ENCODE peak calls at places on chromosomes 3 and 15, in eight cellular contexts. L is PC-3; V is activated T-cell treated with anti-CD3 and anti-CD28 coated beads, Interleukin-2, amount 50 U/mL, for 1 hour; W is EL; J is NCI-H524 treated with DMSO at 0.1 percent for 48 hours; M is stimulated activated CD4-positive, alpha-beta T cell treated with anti-CD3 and anti-CD28 coated beads, Interleukin-12 subunit alpha, Interleukin-12 subunit beta, amount 100 ng/mL, for 48 hours; Y is CD8-positive, alpha-beta T cell; Q is heart left ventricle. X is an unnamed sample.

GRCh38 chr3:64716110-64716509 is 28.3 kb upstream of the ADAMTS9 start:
- DNase-seq in L (no peak), V (no peak), W (no peak), J (no peak), M (no peak), Y (no peak), Q (no peak), X (no peak)

GRCh38 chr3:194168994-194169393 is 33.0 kb downstream of the HES1 start:
- DNase-seq in L (peak), V (no peak), W (no peak), J (no peak), M (no peak), Y (no peak), Q (no peak), X (peak)

GRCh38 chr3:8702560-8702959 is 31.0 kb upstream of the CAV3 start:
- DNase-seq in L (peak), V (no peak), W (no peak), J (no peak), M (no peak), Y (no peak), Q (no peak), X (peak)

GRCh38 chr3:21942328-21942727 is 191.3 kb upstream of the ZNF385D start:
- DNase-seq in L (peak), V (no peak), W (peak), J (no peak), M (no peak), Y (no peak), Q (no peak), X (peak)

GRCh38 chr3:45890405-45890804 is 4.1 kb downstream of the CCR9 start:
- DNase-seq in L (peak), V (no peak), W (no peak), J (no peak), M (no peak), Y (no peak), Q (no peak), X (peak)

GRCh38 chr3:140265269-140265668 is 330.3 kb downstream of the CLSTN2 start:
- DNase-seq in L (no peak), V (no peak), W (no peak), J (no peak), M (no peak), Y (no peak), Q (no peak), X (no peak)

GRCh38 chr3:182726258-182727142 is 66.8 kb upstream of the ATP11B start:
- DNase-seq in L (no peak), V (no peak), W (no peak), J (no peak), M (no peak), Y (no peak), Q (no peak), X (no peak)

GRCh38 chr15:69946870-69947269 is 150.8 kb downstream of the TLE3 start:
- DNase-seq in L (no peak), V (no peak), W (no peak), J (no peak), M (no peak), Y (no peak), Q (no peak), X (peak)

GRCh38 chr3:189909139-189909538 is 211.6 kb downstream of the P3H2 start:
- DNase-seq in L (no peak), V (no peak), W (no peak), J (no peak), M (no peak), Y (no peak), Q (no peak), X (no peak)

GRCh38 chr3:194204036-194204792 is 68.3 kb downstream of the HES1 start:
- DNase-seq in L (peak), V (peak), W (no peak), J (no peak), M (no peak), Y (no peak), Q (no peak), X (peak)

GRCh38 chr3:133447751-133448477 is 48.1 kb downstream of the BFSP2 start:
- DNase-seq in L (no peak), V (no peak), W (no peak), J (no peak), M (no peak), Y (no peak), Q (no peak), X (no peak)

GRCh38 chr15:77974416-77975331 is 102.8 kb downstream of the TBC1D2B start:
- DNase-seq in L (no peak), V (no peak), W (no peak), J (no peak), M (no peak), Y (no peak), Q (no peak), X (no peak)

GRCh38 chr3:43893721-43894120 is 203.0 kb downstream of the ABHD5 start:
- DNase-seq in L (no peak), V (no peak), W (peak), J (no peak), M (no peak), Y (no peak), Q (no peak), X (peak)

GRCh38 chr3:61858054-61858453 is 296.7 kb downstream of the PTPRG start:
- DNase-seq in L (peak), V (no peak), W (no peak), J (peak), M (no peak), Y (no peak), Q (no peak), X (peak)

X was measured in DMS53.